ENCODE peak calls at places on chromosomes 13 and 19, in nine cellular contexts. W is HFF-Myc; S is Caco-2; Q is T-helper 17 cell; X is NCI-H1092; O is A549; N is cardiac muscle cell; P is stimulated activated CD4-positive, alpha-beta T cell treated with anti-CD3 and anti-CD28 coated beads, Interleukin-12 subunit alpha, Interleukin-12 subunit beta, amount 100 ng/mL, for 48 hours; U is T-helper 9 cell. H is an unnamed sample.

GRCh38 chr19:45585158-45585577 is 566 bp upstream of the OPA3 start:
- DNase-seq in W (no peak), S (no peak), Q (no peak), X (no peak), O (no peak), N (no peak), P (no peak), U (no peak), H (no peak)

GRCh38 chr13:24161010-24161775 is 673 bp downstream of the SPATA13 start:
- DNase-seq in W (no peak), S (peak; percentile 50), Q (peak; percentile 19), X (peak; percentile 25), O (no peak), N (peak; percentile 32), P (peak; percentile 5), U (peak; percentile 24), H (peak; percentile 48)

GRCh38 chr19:8357007-8357521 is 6.9 kb upstream of the ANGPTL4 start:
- DNase-seq in W (no peak), S (no peak), Q (no peak), X (no peak), O (no peak), N (no peak), P (no peak), U (no peak), H (no peak)

GRCh38 chr13:66137384-66137783 is 1092.8 kb downstream of the PCDH9 start:
- DNase-seq in W (no peak), S (no peak), Q (no peak), X (no peak), O (no peak), N (no peak), P (no peak), U (no peak), H (no peak)

GRCh38 chr19:49085868-49086232 is 599 bp downstream of the SNRNP70 start:
- DNase-seq in W (no peak), S (no peak), Q (no peak), X (no peak), O (no peak), N (no peak), P (no peak), U (no peak), H (no peak)

GRCh38 chr19:3785464-3785937 is 680 bp downstream of the MATK start:
- DNase-seq in W (no peak), S (no peak), Q (no peak), X (no peak), O (no peak), N (no peak), P (no peak), U (no peak), H (no peak)

GRCh38 chr13:73482556-73482955 is 423.8 kb downstream of the KLF5 start:
- DNase-seq in W (no peak), S (no peak), Q (no peak), X (no peak), O (no peak), N (no peak), P (no peak), U (no peak), H (no peak)

GRCh38 chr19:7904074-7905020 is 670 bp downstream of the MAP2K7 start:
- DNase-seq in W (no peak), S (no peak), Q (peak; percentile 75), X (no peak), O (no peak), N (peak; percentile 54), P (peak; percentile 24), U (peak; percentile 73), H (no peak)

GRCh38 chr13:25538276-25538675 is 166.5 kb downstream of the ATP8A2 start:
- DNase-seq in W (no peak), S (no peak), Q (no peak), X (no peak), O (no peak), N (no peak), P (no peak), U (no peak), H (no peak)

GRCh38 chr19:6076675-6077463 is 33.4 kb downstream of the RFX2 start:
- DNase-seq in W (no peak), S (no peak), Q (no peak), X (no peak), O (peak; percentile 35), N (no peak), P (no peak), U (no peak), H (no peak)

GRCh38 chr13:33799950-33800592 is 17.9 kb upstream of the RFC3 start:
- DNase-seq in W (no peak), S (no peak), Q (no peak), X (no peak), O (peak; percentile 45), N (peak; percentile 25), P (no peak), U (no peak), H (no peak)

GRCh38 chr13:37491661-37492060 is 106.9 kb downstream of the POSTN start:
- DNase-seq in W (no peak), S (no peak), Q (no peak), X (no peak), O (no peak), N (no peak), P (no peak), U (no peak), H (no peak)

GRCh38 chr19:3034845-3035541 is 5.9 kb upstream of the TLE2 start:
- DNase-seq in W (peak; percentile 17), S (peak; percentile 54), Q (peak; percentile 19), X (no peak), O (no peak), N (peak; percentile 37), P (peak; percentile 27), U (peak; percentile 26), H (no peak)

GRCh38 chr13:46633416-46633815 is 80.4 kb downstream of the LRCH1 start:
- DNase-seq in W (peak; percentile 49), S (no peak), Q (no peak), X (no peak), O (peak; percentile 47), N (no peak), P (no peak), U (no peak), H (no peak)